ENCODE peak calls at places on chromosomes 16 and 17, in six cellular contexts. One of them, this sample, is unnamed.

GRCh38 chr16:4976611-4977145 is 18.5 kb downstream of the SEC14L5 start:
- DNase-seq in activated naive CD8-positive, alpha-beta T cell treated with anti-CD3 and anti-CD28 coated beads, Interleukin-2, amount 50 U/mL, for 24 hours: no peak
- DNase-seq in posterior vena cava: peak; percentile 43
- DNase-seq in progenitor cell of endocrine pancreas: no peak
- DNase-seq in coronary artery: no peak
- DNase-seq in AG04449: no peak
- DNase-seq in this sample: no peak

GRCh38 chr17:21215935-21216334 is 2.0 kb upstream of the TMEM11 start:
- DNase-seq in activated naive CD8-positive, alpha-beta T cell treated with anti-CD3 and anti-CD28 coated beads, Interleukin-2, amount 50 U/mL, for 24 hours: no peak
- DNase-seq in coronary artery: no peak
- DNase-seq in AG04449: no peak
- DNase-seq in posterior vena cava: no peak
- DNase-seq in progenitor cell of endocrine pancreas: no peak
- DNase-seq in this sample: no peak

GRCh38 chr17:45096141-45096540 is 35.0 kb downstream of the NMT1 start:
- DNase-seq in AG04449: no peak
- DNase-seq in coronary artery: no peak
- DNase-seq in progenitor cell of endocrine pancreas: no peak
- DNase-seq in activated naive CD8-positive, alpha-beta T cell treated with anti-CD3 and anti-CD28 coated beads, Interleukin-2, amount 50 U/mL, for 24 hours: no peak
- DNase-seq in posterior vena cava: no peak
- DNase-seq in this sample: peak; percentile 44

GRCh38 chr16:11799509-11800384 is 2.7 kb upstream of the ZC3H7A start:
- DNase-seq in progenitor cell of endocrine pancreas: no peak
- DNase-seq in activated naive CD8-positive, alpha-beta T cell treated with anti-CD3 and anti-CD28 coated beads, Interleukin-2, amount 50 U/mL, for 24 hours: no peak
- DNase-seq in AG04449: no peak
- DNase-seq in coronary artery: no peak
- DNase-seq in posterior vena cava: no peak
- DNase-seq in this sample: no peak

GRCh38 chr17:76370261-76370993 is 14.0 kb upstream of the SPHK1 start:
- DNase-seq in progenitor cell of endocrine pancreas: no peak
- DNase-seq in activated naive CD8-positive, alpha-beta T cell treated with anti-CD3 and anti-CD28 coated beads, Interleukin-2, amount 50 U/mL, for 24 hours: no peak
- DNase-seq in coronary artery: peak; percentile 90
- DNase-seq in posterior vena cava: peak; percentile 97
- DNase-seq in AG04449: peak; percentile 67
- DNase-seq in this sample: no peak

GRCh38 chr17:83061586-83061985 is 17.8 kb upstream of the METRNL start:
- DNase-seq in coronary artery: peak; percentile 33
- DNase-seq in activated naive CD8-positive, alpha-beta T cell treated with anti-CD3 and anti-CD28 coated beads, Interleukin-2, amount 50 U/mL, for 24 hours: no peak
- DNase-seq in AG04449: no peak
- DNase-seq in posterior vena cava: no peak
- DNase-seq in progenitor cell of endocrine pancreas: peak; percentile 7
- DNase-seq in this sample: no peak

GRCh38 chr17:76137026-76137350 is 4.1 kb downstream of the FOXJ1 start:
- DNase-seq in posterior vena cava: peak; percentile 65
- DNase-seq in coronary artery: no peak
- DNase-seq in AG04449: no peak
- DNase-seq in progenitor cell of endocrine pancreas: no peak
- DNase-seq in activated naive CD8-positive, alpha-beta T cell treated with anti-CD3 and anti-CD28 coated beads, Interleukin-2, amount 50 U/mL, for 24 hours: no peak
- DNase-seq in this sample: no peak

GRCh38 chr16:85396879-85397871 is 215.9 kb upstream of the GSE1 start:
- DNase-seq in AG04449: no peak
- DNase-seq in posterior vena cava: peak; percentile 79
- DNase-seq in activated naive CD8-positive, alpha-beta T cell treated with anti-CD3 and anti-CD28 coated beads, Interleukin-2, amount 50 U/mL, for 24 hours: peak; percentile 22
- DNase-seq in coronary artery: no peak
- DNase-seq in progenitor cell of endocrine pancreas: no peak
- DNase-seq in this sample: peak; percentile 78

This sample was measured in Caco-2.